ENCODE peak calls at places on chromosomes 4 and X, in four cellular contexts. One of them, this sample, is unnamed.

GRCh38 chrX:10233173-10233572 is 76.4 kb downstream of the CLCN4 start:
- DNase-seq in ecto neural progenitor cell: no peak
- DNase-seq in stimulated activated naive CD4-positive, alpha-beta T cell treated with Interleukin-2 at 50 U/mL for 16 hours: no peak
- DNase-seq in stimulated activated CD8-positive, alpha-beta memory T cell treated with anti-CD3 and anti-CD28 coated beads, Interleukin-7, amount 100 ng/mL, for 1 hour: no peak
- DNase-seq in this sample: no peak

GRCh38 chr4:92864176-92864575 is 560.4 kb downstream of the GRID2 start:
- DNase-seq in ecto neural progenitor cell: no peak
- DNase-seq in stimulated activated naive CD4-positive, alpha-beta T cell treated with Interleukin-2 at 50 U/mL for 16 hours: no peak
- DNase-seq in stimulated activated CD8-positive, alpha-beta memory T cell treated with anti-CD3 and anti-CD28 coated beads, Interleukin-7, amount 100 ng/mL, for 1 hour: no peak
- DNase-seq in this sample: no peak

GRCh38 chr4:20652226-20652836 is 47.9 kb upstream of the PACRGL start:
- DNase-seq in ecto neural progenitor cell: no peak
- DNase-seq in stimulated activated naive CD4-positive, alpha-beta T cell treated with Interleukin-2 at 50 U/mL for 16 hours: no peak
- DNase-seq in stimulated activated CD8-positive, alpha-beta memory T cell treated with anti-CD3 and anti-CD28 coated beads, Interleukin-7, amount 100 ng/mL, for 1 hour: no peak
- DNase-seq in this sample: no peak

GRCh38 chrX:150525061-150525919 is 43.1 kb upstream of the MTM1 start:
- DNase-seq in ecto neural progenitor cell: no peak
- DNase-seq in stimulated activated naive CD4-positive, alpha-beta T cell treated with Interleukin-2 at 50 U/mL for 16 hours: no peak
- DNase-seq in stimulated activated CD8-positive, alpha-beta memory T cell treated with anti-CD3 and anti-CD28 coated beads, Interleukin-7, amount 100 ng/mL, for 1 hour: no peak
- DNase-seq in this sample: no peak

GRCh38 chrX:150337026-150337425 is 26.1 kb upstream of the MAMLD1 start:
- DNase-seq in ecto neural progenitor cell: no peak
- DNase-seq in stimulated activated naive CD4-positive, alpha-beta T cell treated with Interleukin-2 at 50 U/mL for 16 hours: no peak
- DNase-seq in stimulated activated CD8-positive, alpha-beta memory T cell treated with anti-CD3 and anti-CD28 coated beads, Interleukin-7, amount 100 ng/mL, for 1 hour: no peak
- DNase-seq in this sample: no peak

GRCh38 chr4:7383251-7383650 is 51.5 kb downstream of the PSAPL1 start:
- DNase-seq in ecto neural progenitor cell: peak; percentile 39
- DNase-seq in stimulated activated naive CD4-positive, alpha-beta T cell treated with Interleukin-2 at 50 U/mL for 16 hours: no peak
- DNase-seq in stimulated activated CD8-positive, alpha-beta memory T cell treated with anti-CD3 and anti-CD28 coated beads, Interleukin-7, amount 100 ng/mL, for 1 hour: no peak
- DNase-seq in this sample: peak; percentile 29

GRCh38 chr4:3291969-3292570 is 751 bp upstream of the RGS12 start:
- DNase-seq in ecto neural progenitor cell: no peak
- DNase-seq in stimulated activated naive CD4-positive, alpha-beta T cell treated with Interleukin-2 at 50 U/mL for 16 hours: no peak
- DNase-seq in stimulated activated CD8-positive, alpha-beta memory T cell treated with anti-CD3 and anti-CD28 coated beads, Interleukin-7, amount 100 ng/mL, for 1 hour: no peak
- DNase-seq in this sample: no peak

GRCh38 chr4:2964077-2964471 is 703 bp downstream of the GRK4 start:
- DNase-seq in ecto neural progenitor cell: no peak
- DNase-seq in stimulated activated naive CD4-positive, alpha-beta T cell treated with Interleukin-2 at 50 U/mL for 16 hours: no peak
- DNase-seq in stimulated activated CD8-positive, alpha-beta memory T cell treated with anti-CD3 and anti-CD28 coated beads, Interleukin-7, amount 100 ng/mL, for 1 hour: no peak
- DNase-seq in this sample: no peak